ENCODE peak calls at places on chromosomes 2 and 18, in eight cellular contexts. Z, W, F, C, L, V, R and E are unnamed samples.

GRCh38 chr2:207504513-207505171 is 25.1 kb upstream of the CREB1 start:
- DNase-seq in Z (no peak), W (no peak), F (peak), C (peak), L (no peak), V (no peak), R (peak), E (peak)

GRCh38 chr2:174603280-174603679 is 5.7 kb upstream of the WIPF1 start:
- DNase-seq in Z (peak), W (peak), F (peak), C (peak), L (peak), V (peak), R (peak), E (peak)

GRCh38 chr2:182866461-182867369 is at the start of gene FRZB:
- DNase-seq in Z (no peak), W (peak), F (peak), C (no peak), L (peak), V (no peak), R (peak), E (peak)

GRCh38 chr2:191486584-191487320 is 191.2 kb upstream of the NABP1 start:
- DNase-seq in Z (no peak), W (no peak), F (peak), C (peak), L (peak), V (peak), R (peak), E (peak)

GRCh38 chr18:741931-742512 is 29.6 kb upstream of the ENOSF1 start:
- DNase-seq in Z (no peak), W (no peak), F (peak), C (peak), L (peak), V (no peak), R (peak), E (peak)

GRCh38 chr2:178229927-178230326 is 35.6 kb downstream of the OSBPL6 start:
- DNase-seq in Z (no peak), W (no peak), F (no peak), C (peak), L (no peak), V (no peak), R (no peak), E (no peak)

GRCh38 chr2:20737505-20737904 is 70.6 kb downstream of the GDF7 start:
- DNase-seq in Z (no peak), W (no peak), F (no peak), C (no peak), L (no peak), V (no peak), R (no peak), E (no peak)

GRCh38 chr2:104487381-104487780 is 366.5 kb upstream of the POU3F3 start:
- DNase-seq in Z (no peak), W (no peak), F (no peak), C (peak), L (no peak), V (no peak), R (no peak), E (peak)

GRCh38 chr2:120683081-120683480 is 52.6 kb upstream of the GLI2 start:
- DNase-seq in Z (no peak), W (no peak), F (no peak), C (no peak), L (no peak), V (no peak), R (no peak), E (no peak)

GRCh38 chr2:75570948-75571729 is 10.4 kb upstream of the EVA1A start:
- DNase-seq in Z (no peak), W (no peak), F (no peak), C (peak), L (no peak), V (peak), R (peak), E (peak)

GRCh38 chr2:109437325-109438090 is 176.3 kb downstream of the SEPTIN10 start:
- DNase-seq in Z (no peak), W (no peak), F (no peak), C (peak), L (no peak), V (no peak), R (no peak), E (no peak)